ENCODE peak calls at places on chromosomes 4 and X, in nine cellular contexts. F is HTR-8/SVneo, K is HFF-Myc, M is fibroblast of the conjunctiva, B is iris pigment epithelial cell, T is ovary, Y is endothelial cell, D is heart left ventricle, E is type B pancreatic cell. G is an unnamed sample.

GRCh38 chr4:87006531-87007344 is 71.9 kb downstream of the AFF1 start:
- DNase-seq in E (peak; percentile 94), T (peak; percentile 93), B (peak; percentile 94), Y (peak; percentile 93), D (peak; percentile 94), M (peak; percentile 91), F (peak; percentile 73), K (peak; percentile 76), G (peak; percentile 92)

GRCh38 chrX:153637121-153638040 is 9.6 kb upstream of the DUSP9 start:
- DNase-seq in K (no peak), M (no peak), T (no peak), Y (no peak), F (no peak), B (no peak), E (no peak), D (no peak), G (no peak)

GRCh38 chrX:77528034-77528433 is 80.8 kb downstream of the FGF16 start:
- DNase-seq in M (no peak), F (no peak), Y (no peak), T (no peak), K (no peak), B (no peak), E (no peak), D (no peak), G (no peak)

GRCh38 chr4:174217273-174218126 is 66.0 kb downstream of the FBXO8 start:
- DNase-seq in B (peak; percentile 61), E (no peak), K (peak; percentile 41), D (peak; percentile 27), T (peak; percentile 25), Y (no peak), M (peak; percentile 14), F (no peak), G (peak; percentile 36)

GRCh38 chr4:3791910-3792542 is 25.8 kb downstream of the ADRA2C start:
- DNase-seq in Y (peak; percentile 76), F (peak; percentile 47), M (no peak), E (peak; percentile 83), B (peak; percentile 17), K (no peak), D (peak; percentile 30), T (no peak), G (peak; percentile 6)

GRCh38 chr4:36255575-36255974 is 11.3 kb upstream of the ARAP2 start:
- DNase-seq in T (no peak), F (no peak), Y (no peak), K (no peak), D (no peak), M (no peak), E (no peak), B (no peak), G (no peak)

GRCh38 chr4:41874398-41874797 is 60.8 kb upstream of the TMEM33 start:
- DNase-seq in E (no peak), Y (no peak), K (no peak), F (no peak), T (no peak), B (no peak), M (no peak), D (no peak), G (no peak)

GRCh38 chr4:182453830-182454229 is 210.6 kb downstream of the TENM3 start:
- DNase-seq in Y (no peak), D (no peak), M (no peak), F (no peak), K (no peak), B (no peak), E (no peak), T (no peak), G (no peak)

GRCh38 chr4:138670681-138671080 is 344.9 kb upstream of the NOCT start:
- DNase-seq in D (no peak), F (no peak), E (no peak), T (no peak), Y (no peak), K (no peak), M (no peak), B (no peak), G (no peak)

GRCh38 chrX:134932528-134933217 is 58.1 kb upstream of the SMIM10 start:
- DNase-seq in M (peak; percentile 5), Y (no peak), D (no peak), K (no peak), E (no peak), B (peak; percentile 84), T (no peak), F (no peak), G (peak; percentile 77)

GRCh38 chr4:99945718-99946345 is 586 bp downstream of the DNAJB14 start:
- DNase-seq in D (no peak), M (no peak), K (no peak), T (no peak), F (no peak), E (no peak), B (peak; percentile 36), Y (no peak), G (peak; percentile 37)

GRCh38 chrX:40132751-40133150 is 35.0 kb upstream of the BCOR start:
- DNase-seq in B (peak; percentile 85), E (no peak), F (peak; percentile 31), Y (no peak), K (no peak), D (peak; percentile 75), M (peak; percentile 44), T (peak; percentile 82), G (peak; percentile 73)

GRCh38 chr4:70678383-70678999 is 9.8 kb upstream of the UTP3 start:
- DNase-seq in Y (no peak), D (no peak), K (no peak), F (no peak), M (no peak), T (no peak), E (no peak), B (no peak), G (no peak)

GRCh38 chr4:174457468-174457867 is 64.8 kb downstream of the HPGD start:
- DNase-seq in B (no peak), K (no peak), E (no peak), F (no peak), Y (no peak), D (no peak), M (no peak), T (no peak), G (no peak)

GRCh38 chrX:71976753-71977152 is 66.1 kb downstream of the NHSL2 start:
- DNase-seq in F (no peak), Y (no peak), E (no peak), K (no peak), B (no peak), M (no peak), D (no peak), T (no peak), G (peak; percentile 1)

GRCh38 chr4:181008164-181008563 is 1235.0 kb upstream of the TENM3 start:
- DNase-seq in K (no peak), E (no peak), B (peak; percentile 23), M (no peak), D (no peak), F (peak; percentile 5), Y (no peak), T (no peak), G (no peak)

GRCh38 chrX:48498374-48498809 is 10.4 kb upstream of the PORCN start:
- DNase-seq in E (no peak), F (peak; percentile 47), M (no peak), Y (no peak), T (no peak), B (peak; percentile 59), K (no peak), D (no peak), G (peak; percentile 88)

GRCh38 chr4:4386296-4386735 is 586 bp upstream of the NSG1 start:
- DNase-seq in K (no peak), Y (peak; percentile 15), M (no peak), D (no peak), T (peak; percentile 49), B (no peak), E (no peak), F (no peak), G (no peak)

GRCh38 chrX:154401045-154401799 is 3.0 kb downstream of the RPL10 start:
- DNase-seq in K (no peak), M (no peak), T (peak; percentile 7), F (no peak), B (no peak), E (no peak), D (no peak), Y (no peak), G (no peak)

GRCh38 chr4:110091426-110091825 is 107.0 kb downstream of the ELOVL6 start:
- DNase-seq in E (no peak), Y (no peak), B (peak; percentile 90), T (no peak), M (peak; percentile 28), K (peak; percentile 9), F (peak; percentile 27), D (no peak), G (peak; percentile 84)

GRCh38 chr4:110663738-110664444 is 41.0 kb upstream of the PITX2 start:
- DNase-seq in B (peak; percentile 87), T (no peak), K (peak; percentile 62), D (no peak), M (peak; percentile 37), E (no peak), F (peak; percentile 22), Y (no peak), G (peak; percentile 77)

GRCh38 chr4:592825-593520 is 16.9 kb upstream of the TMEM271 start:
- DNase-seq in M (no peak), B (no peak), E (no peak), Y (no peak), T (no peak), F (no peak), D (no peak), K (no peak), G (peak; percentile 17)

GRCh38 chrX:124573458-124573857 is 227.1 kb downstream of the SH2D1A start:
- DNase-seq in B (peak; percentile 66), T (no peak), D (no peak), Y (no peak), F (no peak), M (no peak), K (no peak), E (no peak), G (no peak)

GRCh38 chr4:4284827-4285618 is 4.9 kb downstream of the LYAR start:
- DNase-seq in Y (no peak), F (no peak), B (peak; percentile 68), D (no peak), K (peak; percentile 14), E (no peak), T (no peak), M (no peak), G (no peak)

GRCh38 chr4:156547439-156547838 is 424.2 kb downstream of the PDGFC start:
- DNase-seq in Y (no peak), K (peak; percentile 79), B (peak; percentile 97), E (no peak), T (no peak), F (peak; percentile 51), M (peak; percentile 59), D (no peak), G (peak; percentile 93)

GRCh38 chr4:169975837-169976796 is 50.1 kb downstream of the MFAP3L start:
- DNase-seq in D (no peak), B (no peak), K (no peak), M (no peak), T (no peak), Y (no peak), E (no peak), F (no peak), G (no peak)

GRCh38 chr4:1991596-1992434 is 17.0 kb downstream of the NELFA start:
- DNase-seq in K (no peak), D (no peak), M (no peak), B (no peak), F (no peak), E (peak; percentile 63), T (no peak), Y (no peak), G (no peak)

GRCh38 chr4:185811509-185812364 is at the start of gene SORBS2:
- DNase-seq in T (peak; percentile 23), M (peak; percentile 18), B (peak; percentile 89), Y (no peak), D (no peak), E (no peak), F (no peak), K (no peak), G (no peak)

GRCh38 chrX:121000589-121000988 is 15.0 kb upstream of the CT47A1 start:
- DNase-seq in K (no peak), T (no peak), Y (no peak), E (no peak), D (no peak), B (peak; percentile 24), F (no peak), M (peak; percentile 8), G (no peak)

GRCh38 chrX:108097380-108097779 is 5.8 kb downstream of the ATG4A start:
- DNase-seq in F (no peak), E (no peak), D (no peak), T (no peak), B (peak; percentile 7), Y (no peak), K (no peak), M (no peak), G (no peak)

GRCh38 chr4:126583509-126583908 is 1049.2 kb upstream of the INTU start:
- DNase-seq in F (no peak), K (no peak), Y (peak; percentile 47), B (peak; percentile 36), D (no peak), E (no peak), M (no peak), T (no peak), G (peak; percentile 24)

G was measured in LHCN-M2.